ENCODE peak calls at places on chromosomes 7 and 10, in ten cellular contexts. One of them, this sample, is unnamed.

GRCh38 chr10:88865281-88865876 is 13.7 kb upstream of the ANKRD22 start:
- DNase-seq in GM12865: peak
- DNase-seq in astrocyte: no peak
- DNase-seq in ovary: no peak
- DNase-seq in tibial nerve: no peak
- DNase-seq in GM23248: peak
- DNase-seq in epithelial cell of esophagus: peak
- DNase-seq in hypothalamus: no peak
- DNase-seq in posterior vena cava: no peak
- DNase-seq in mesothelial cell of epicardium: no peak
- DNase-seq in this sample: no peak

GRCh38 chr10:47449979-47450378 is 33.9 kb downstream of the ANXA8 start:
- DNase-seq in tibial nerve: no peak
- DNase-seq in mesothelial cell of epicardium: no peak
- DNase-seq in epithelial cell of esophagus: no peak
- DNase-seq in GM12865: no peak
- DNase-seq in hypothalamus: no peak
- DNase-seq in GM23248: no peak
- DNase-seq in ovary: no peak
- DNase-seq in astrocyte: no peak
- DNase-seq in posterior vena cava: no peak
- DNase-seq in this sample: no peak

GRCh38 chr7:94223375-94224084 is 171.2 kb upstream of the COL1A2 start:
- DNase-seq in posterior vena cava: no peak
- DNase-seq in epithelial cell of esophagus: peak
- DNase-seq in ovary: no peak
- DNase-seq in GM23248: peak
- DNase-seq in GM12865: peak
- DNase-seq in tibial nerve: no peak
- DNase-seq in hypothalamus: no peak
- DNase-seq in astrocyte: peak
- DNase-seq in mesothelial cell of epicardium: no peak
- DNase-seq in this sample: no peak

GRCh38 chr7:82294258-82294855 is 149.2 kb downstream of the CACNA2D1 start:
- DNase-seq in astrocyte: peak
- DNase-seq in hypothalamus: no peak
- DNase-seq in tibial nerve: no peak
- DNase-seq in GM12865: no peak
- DNase-seq in ovary: no peak
- DNase-seq in GM23248: peak
- DNase-seq in posterior vena cava: no peak
- DNase-seq in mesothelial cell of epicardium: no peak
- DNase-seq in epithelial cell of esophagus: peak
- DNase-seq in this sample: no peak

GRCh38 chr7:157006205-157006747 is 4.2 kb downstream of the MNX1 start:
- DNase-seq in posterior vena cava: no peak
- DNase-seq in tibial nerve: no peak
- DNase-seq in GM23248: no peak
- DNase-seq in epithelial cell of esophagus: no peak
- DNase-seq in ovary: no peak
- DNase-seq in astrocyte: no peak
- DNase-seq in GM12865: no peak
- DNase-seq in mesothelial cell of epicardium: no peak
- DNase-seq in hypothalamus: no peak
- DNase-seq in this sample: peak

GRCh38 chr7:124688991-124689390 is 76.6 kb downstream of the GPR37 start:
- DNase-seq in GM12865: no peak
- DNase-seq in posterior vena cava: no peak
- DNase-seq in ovary: no peak
- DNase-seq in GM23248: peak
- DNase-seq in astrocyte: peak
- DNase-seq in mesothelial cell of epicardium: no peak
- DNase-seq in tibial nerve: no peak
- DNase-seq in hypothalamus: no peak
- DNase-seq in epithelial cell of esophagus: peak
- DNase-seq in this sample: no peak

GRCh38 chr7:116162992-116163391 is 47.3 kb upstream of the TES start:
- DNase-seq in epithelial cell of esophagus: no peak
- DNase-seq in ovary: no peak
- DNase-seq in hypothalamus: no peak
- DNase-seq in tibial nerve: no peak
- DNase-seq in mesothelial cell of epicardium: no peak
- DNase-seq in GM12865: peak
- DNase-seq in GM23248: peak
- DNase-seq in astrocyte: no peak
- DNase-seq in posterior vena cava: no peak
- DNase-seq in this sample: no peak

GRCh38 chr7:516606-517456 is 2.8 kb downstream of the PDGFA start:
- DNase-seq in hypothalamus: no peak
- DNase-seq in astrocyte: peak
- DNase-seq in tibial nerve: no peak
- DNase-seq in ovary: peak
- DNase-seq in posterior vena cava: peak
- DNase-seq in GM23248: peak
- DNase-seq in epithelial cell of esophagus: peak
- DNase-seq in mesothelial cell of epicardium: no peak
- DNase-seq in GM12865: no peak
- DNase-seq in this sample: peak

GRCh38 chr10:5971315-5971832 is 6.0 kb downstream of the IL15RA start:
- DNase-seq in tibial nerve: no peak
- DNase-seq in mesothelial cell of epicardium: no peak
- DNase-seq in GM12865: peak
- DNase-seq in ovary: no peak
- DNase-seq in epithelial cell of esophagus: peak
- DNase-seq in posterior vena cava: peak
- DNase-seq in astrocyte: peak
- DNase-seq in GM23248: peak
- DNase-seq in hypothalamus: no peak
- DNase-seq in this sample: peak

GRCh38 chr10:79316671-79317431 is 30.4 kb upstream of the PPIF start:
- DNase-seq in posterior vena cava: peak
- DNase-seq in hypothalamus: no peak
- DNase-seq in GM12865: peak
- DNase-seq in astrocyte: peak
- DNase-seq in tibial nerve: no peak
- DNase-seq in epithelial cell of esophagus: no peak
- DNase-seq in GM23248: peak
- DNase-seq in mesothelial cell of epicardium: no peak
- DNase-seq in ovary: no peak
- DNase-seq in this sample: no peak

GRCh38 chr10:132611986-132612385 is 74.4 kb downstream of the INPP5A start:
- DNase-seq in GM12865: no peak
- DNase-seq in astrocyte: no peak
- DNase-seq in mesothelial cell of epicardium: no peak
- DNase-seq in GM23248: no peak
- DNase-seq in tibial nerve: no peak
- DNase-seq in hypothalamus: no peak
- DNase-seq in ovary: no peak
- DNase-seq in posterior vena cava: no peak
- DNase-seq in epithelial cell of esophagus: no peak
- DNase-seq in this sample: no peak

GRCh38 chr10:129552119-129552518 is 85.1 kb downstream of the MGMT start:
- DNase-seq in tibial nerve: no peak
- DNase-seq in GM12865: peak
- DNase-seq in posterior vena cava: no peak
- DNase-seq in GM23248: no peak
- DNase-seq in astrocyte: no peak
- DNase-seq in epithelial cell of esophagus: no peak
- DNase-seq in mesothelial cell of epicardium: no peak
- DNase-seq in ovary: no peak
- DNase-seq in hypothalamus: no peak
- DNase-seq in this sample: peak

GRCh38 chr10:53846809-53847208 is 954.2 kb downstream of the PCDH15 start:
- DNase-seq in mesothelial cell of epicardium: no peak
- DNase-seq in hypothalamus: no peak
- DNase-seq in epithelial cell of esophagus: peak
- DNase-seq in GM12865: no peak
- DNase-seq in tibial nerve: no peak
- DNase-seq in astrocyte: no peak
- DNase-seq in posterior vena cava: no peak
- DNase-seq in ovary: no peak
- DNase-seq in GM23248: peak
- DNase-seq in this sample: no peak

GRCh38 chr7:76048668-76048988 is 722 bp downstream of the MDH2 start:
- DNase-seq in GM12865: peak
- DNase-seq in GM23248: no peak
- DNase-seq in astrocyte: no peak
- DNase-seq in ovary: no peak
- DNase-seq in mesothelial cell of epicardium: no peak
- DNase-seq in tibial nerve: no peak
- DNase-seq in posterior vena cava: no peak
- DNase-seq in epithelial cell of esophagus: no peak
- DNase-seq in hypothalamus: no peak
- DNase-seq in this sample: no peak

GRCh38 chr7:82167568-82168314 is 275.8 kb downstream of the CACNA2D1 start:
- DNase-seq in epithelial cell of esophagus: no peak
- DNase-seq in astrocyte: no peak
- DNase-seq in ovary: no peak
- DNase-seq in hypothalamus: no peak
- DNase-seq in mesothelial cell of epicardium: no peak
- DNase-seq in GM12865: no peak
- DNase-seq in GM23248: no peak
- DNase-seq in posterior vena cava: no peak
- DNase-seq in tibial nerve: no peak
- DNase-seq in this sample: no peak

GRCh38 chr10:16967000-16967865 is 150.0 kb upstream of the RSU1 start:
- DNase-seq in ovary: no peak
- DNase-seq in GM23248: peak
- DNase-seq in GM12865: no peak
- DNase-seq in hypothalamus: no peak
- DNase-seq in posterior vena cava: no peak
- DNase-seq in astrocyte: peak
- DNase-seq in tibial nerve: no peak
- DNase-seq in mesothelial cell of epicardium: no peak
- DNase-seq in epithelial cell of esophagus: no peak
- DNase-seq in this sample: no peak

GRCh38 chr7:92133737-92134270 is 473 bp downstream of the CYP51A1 start:
- DNase-seq in tibial nerve: peak
- DNase-seq in GM23248: peak
- DNase-seq in GM12865: peak
- DNase-seq in epithelial cell of esophagus: peak
- DNase-seq in hypothalamus: peak
- DNase-seq in posterior vena cava: peak
- DNase-seq in mesothelial cell of epicardium: peak
- DNase-seq in astrocyte: peak
- DNase-seq in ovary: peak
- DNase-seq in this sample: peak

GRCh38 chr10:95517536-95518454 is 43.4 kb downstream of the SORBS1 start:
- DNase-seq in epithelial cell of esophagus: peak
- DNase-seq in astrocyte: peak
- DNase-seq in GM12865: no peak
- DNase-seq in posterior vena cava: no peak
- DNase-seq in GM23248: peak
- DNase-seq in tibial nerve: no peak
- DNase-seq in mesothelial cell of epicardium: no peak
- DNase-seq in ovary: no peak
- DNase-seq in hypothalamus: no peak
- DNase-seq in this sample: no peak

GRCh38 chr10:32232378-32232777 is 114.6 kb downstream of the EPC1 start:
- DNase-seq in hypothalamus: no peak
- DNase-seq in ovary: no peak
- DNase-seq in astrocyte: no peak
- DNase-seq in GM23248: no peak
- DNase-seq in GM12865: no peak
- DNase-seq in posterior vena cava: no peak
- DNase-seq in tibial nerve: no peak
- DNase-seq in mesothelial cell of epicardium: no peak
- DNase-seq in epithelial cell of esophagus: no peak
- DNase-seq in this sample: no peak

GRCh38 chr7:129530881-129531391 is 28.6 kb downstream of the SMKR1 start:
- DNase-seq in GM23248: peak
- DNase-seq in mesothelial cell of epicardium: no peak
- DNase-seq in posterior vena cava: no peak
- DNase-seq in GM12865: peak
- DNase-seq in astrocyte: peak
- DNase-seq in epithelial cell of esophagus: peak
- DNase-seq in tibial nerve: no peak
- DNase-seq in ovary: no peak
- DNase-seq in hypothalamus: no peak
- DNase-seq in this sample: no peak

GRCh38 chr7:36289833-36290661 is 99.6 kb upstream of the ANLN start:
- DNase-seq in GM23248: no peak
- DNase-seq in hypothalamus: no peak
- DNase-seq in ovary: no peak
- DNase-seq in posterior vena cava: no peak
- DNase-seq in tibial nerve: no peak
- DNase-seq in epithelial cell of esophagus: no peak
- DNase-seq in mesothelial cell of epicardium: no peak
- DNase-seq in astrocyte: peak
- DNase-seq in GM12865: no peak
- DNase-seq in this sample: no peak

GRCh38 chr10:45403151-45403550 is 29.1 kb downstream of the ALOX5 start:
- DNase-seq in ovary: no peak
- DNase-seq in GM23248: no peak
- DNase-seq in hypothalamus: no peak
- DNase-seq in posterior vena cava: no peak
- DNase-seq in GM12865: no peak
- DNase-seq in epithelial cell of esophagus: peak
- DNase-seq in astrocyte: peak
- DNase-seq in mesothelial cell of epicardium: no peak
- DNase-seq in tibial nerve: no peak
- DNase-seq in this sample: no peak

GRCh38 chr10:86127274-86127819 is 239.2 kb downstream of the GRID1 start:
- DNase-seq in epithelial cell of esophagus: no peak
- DNase-seq in mesothelial cell of epicardium: no peak
- DNase-seq in ovary: no peak
- DNase-seq in hypothalamus: no peak
- DNase-seq in GM23248: no peak
- DNase-seq in GM12865: no peak
- DNase-seq in posterior vena cava: no peak
- DNase-seq in astrocyte: no peak
- DNase-seq in tibial nerve: no peak
- DNase-seq in this sample: no peak

GRCh38 chr7:136086712-136087111 is 109.6 kb upstream of the MTPN start:
- DNase-seq in epithelial cell of esophagus: peak
- DNase-seq in posterior vena cava: peak
- DNase-seq in mesothelial cell of epicardium: no peak
- DNase-seq in tibial nerve: peak
- DNase-seq in GM12865: peak
- DNase-seq in GM23248: peak
- DNase-seq in astrocyte: peak
- DNase-seq in ovary: peak
- DNase-seq in hypothalamus: peak
- DNase-seq in this sample: peak

GRCh38 chr7:127901895-127902703 is 129.1 kb downstream of the LRRC4 start:
- DNase-seq in ovary: no peak
- DNase-seq in mesothelial cell of epicardium: no peak
- DNase-seq in epithelial cell of esophagus: no peak
- DNase-seq in GM12865: peak
- DNase-seq in astrocyte: no peak
- DNase-seq in tibial nerve: no peak
- DNase-seq in GM23248: no peak
- DNase-seq in posterior vena cava: no peak
- DNase-seq in hypothalamus: no peak
- DNase-seq in this sample: no peak

GRCh38 chr10:111129348-111129747 is 52.5 kb downstream of the ADRA2A start:
- DNase-seq in epithelial cell of esophagus: no peak
- DNase-seq in GM23248: peak
- DNase-seq in tibial nerve: no peak
- DNase-seq in GM12865: no peak
- DNase-seq in hypothalamus: no peak
- DNase-seq in astrocyte: no peak
- DNase-seq in posterior vena cava: no peak
- DNase-seq in mesothelial cell of epicardium: no peak
- DNase-seq in ovary: no peak
- DNase-seq in this sample: no peak

GRCh38 chr7:30406664-30407425 is 71.7 kb downstream of the NOD1 start:
- DNase-seq in hypothalamus: no peak
- DNase-seq in tibial nerve: no peak
- DNase-seq in mesothelial cell of epicardium: no peak
- DNase-seq in epithelial cell of esophagus: peak
- DNase-seq in ovary: no peak
- DNase-seq in GM12865: no peak
- DNase-seq in GM23248: peak
- DNase-seq in astrocyte: peak
- DNase-seq in posterior vena cava: no peak
- DNase-seq in this sample: no peak

GRCh38 chr10:100569687-100570517 is 34.2 kb downstream of the HIF1AN start:
- DNase-seq in GM23248: no peak
- DNase-seq in GM12865: no peak
- DNase-seq in tibial nerve: no peak
- DNase-seq in ovary: no peak
- DNase-seq in posterior vena cava: no peak
- DNase-seq in epithelial cell of esophagus: no peak
- DNase-seq in mesothelial cell of epicardium: no peak
- DNase-seq in hypothalamus: no peak
- DNase-seq in astrocyte: no peak
- DNase-seq in this sample: no peak

This sample was measured in upper lobe of left lung.